ENCODE peak calls at places on chromosomes 7 and 10, in nine cellular contexts. B is HCT116, A is PC-3, P is GM23248, Q is hepatocyte, R is PC-9, M is MM.1S, K is OCI-LY7, U is GM23338. W is an unnamed sample.

GRCh38 chr10:117540640-117541404 is 1.7 kb upstream of the EMX2 start:
- DNase-seq in B (no peak), A (no peak), P (no peak), Q (no peak), R (no peak), M (no peak), K (no peak), U (no peak), W (no peak)

GRCh38 chr7:129805086-129805719 is 147.6 kb downstream of the UBE2H start:
- DNase-seq in B (no peak), A (no peak), P (no peak), Q (no peak), R (no peak), M (no peak), K (no peak), U (no peak), W (no peak)

GRCh38 chr7:114081606-114082425 is 163.0 kb upstream of the PPP1R3A start:
- DNase-seq in B (peak; percentile 56), A (peak; percentile 70), P (peak; percentile 71), Q (peak; percentile 54), R (peak; percentile 41), M (peak; percentile 78), K (no peak), U (peak; percentile 70), W (peak; percentile 57)

GRCh38 chr10:63976538-63976937 is 455.3 kb downstream of the REEP3 start:
- DNase-seq in B (peak; percentile 48), A (peak; percentile 74), P (peak; percentile 63), Q (peak; percentile 66), R (peak; percentile 21), M (peak; percentile 61), K (peak; percentile 37), U (peak; percentile 82), W (peak; percentile 82)

GRCh38 chr7:30556854-30557644 is 37.6 kb upstream of the GARS1 start:
- DNase-seq in B (no peak), A (peak; percentile 49), P (no peak), Q (no peak), R (no peak), M (no peak), K (no peak), U (peak; percentile 80), W (no peak)

GRCh38 chr10:50541317-50541716 is 82.4 kb downstream of the SGMS1 start:
- DNase-seq in B (no peak), A (no peak), P (no peak), Q (no peak), R (no peak), M (no peak), K (no peak), U (no peak), W (no peak)

GRCh38 chr7:140655511-140656408 is 15.1 kb upstream of the DENND2A start:
- DNase-seq in B (no peak), A (no peak), P (no peak), Q (no peak), R (no peak), M (no peak), K (no peak), U (no peak), W (peak; percentile 20)

GRCh38 chr10:52353960-52354394 is 39.9 kb downstream of the DKK1 start:
- DNase-seq in B (no peak), A (peak; percentile 49), P (peak; percentile 68), Q (no peak), R (no peak), M (no peak), K (no peak), U (no peak), W (no peak)

GRCh38 chr10:103499881-103500280 is 6.4 kb downstream of the NEURL1 start:
- DNase-seq in B (no peak), A (no peak), P (peak; percentile 38), Q (no peak), R (no peak), M (no peak), K (no peak), U (no peak), W (no peak)

DNA sequence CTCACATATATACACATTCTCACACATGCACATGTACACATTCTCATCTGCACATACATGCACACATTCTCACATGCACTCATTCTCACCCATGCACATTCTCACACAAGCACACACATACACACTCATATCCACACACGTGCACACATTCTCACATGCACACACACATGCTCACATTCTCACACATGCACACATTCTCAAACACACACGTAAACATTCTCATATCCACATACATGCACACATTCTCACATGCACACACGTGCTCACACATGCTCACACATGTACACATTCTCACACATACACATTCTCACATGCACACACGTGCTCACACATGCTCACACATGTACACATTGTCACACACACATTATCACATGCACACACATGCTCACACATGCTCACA is 260.6 kb downstream of the PTPRN2 start:
- DNase-seq in B (no peak), A (no peak), P (no peak), Q (no peak), R (no peak), M (no peak), K (no peak), U (no peak), W (no peak)
- H3K9me2 ChIP-seq in B (no peaks in the 10 kb centered on the region), A (no peaks in the 10 kb centered on the region), P (no peaks in the 10 kb centered on the region), Q (no peaks in the 10 kb centered on the region), R (no peaks in the 10 kb centered on the region), M (no peaks in the 10 kb centered on the region), K (no peaks in the 10 kb centered on the region), U (no peaks in the 10 kb centered on the region), W (no peaks in the 10 kb centered on the region)

DNA sequence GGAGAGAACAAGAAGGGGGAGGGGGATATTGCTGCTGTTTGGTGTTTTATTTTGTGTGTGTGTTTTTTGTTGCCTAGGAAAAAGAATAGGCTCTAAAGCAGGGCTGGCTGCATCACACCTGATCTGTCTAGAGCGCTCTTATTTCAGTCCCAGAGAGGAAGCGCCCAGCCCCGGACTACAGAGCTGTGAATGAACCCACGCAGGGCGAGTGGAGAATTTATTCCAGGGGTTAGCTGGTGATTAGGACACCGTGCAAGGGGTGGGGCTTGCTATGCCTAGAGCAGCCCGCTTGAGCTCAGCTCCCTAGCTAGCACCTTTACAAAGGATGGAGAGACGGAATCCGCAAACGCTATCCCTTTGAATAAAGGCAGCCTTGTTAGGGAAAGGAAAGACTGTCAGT is 642 bp upstream of the FAM13C start:
- DNase-seq in B (no peak), A (peak; percentile 58), P (peak; percentile 77), Q (peak; percentile 73), R (no peak), M (no peak), K (no peak), U (peak; percentile 81), W (no peak)
- H3K4me3 ChIP-seq in B (no peak overlapping the region), A (peak overlapping the region; percentile 66), P (peak overlapping the region; percentile 79), Q (peak overlapping the region; percentile 20), R (peak overlapping the region; percentile 50), M (peak overlapping the region; percentile 63), K (no peak overlapping the region), U (peak overlapping the region; percentile 64), W (no peak overlapping the region)

GRCh38 chr7:121085922-121086321 is 97.4 kb downstream of the CPED1 start:
- DNase-seq in B (no peak), A (no peak), P (peak; percentile 53), Q (no peak), R (no peak), M (no peak), K (no peak), U (no peak), W (no peak)
- H3K9me2 ChIP-seq in B (no peaks in the 10 kb centered on the region), A (no peaks in the 10 kb centered on the region), P (no peaks in the 10 kb centered on the region), Q (no peaks in the 10 kb centered on the region), R (no peaks in the 10 kb centered on the region), M (no peaks in the 10 kb centered on the region), K (no peaks in the 10 kb centered on the region), U (no peaks in the 10 kb centered on the region), W (no peaks in the 10 kb centered on the region)

GRCh38 chr10:12483996-12484944 is 134.9 kb downstream of the CAMK1D start:
- DNase-seq in B (no peak), A (no peak), P (peak; percentile 16), Q (no peak), R (no peak), M (no peak), K (no peak), U (no peak), W (no peak)
- H3K4me3 ChIP-seq in B (no peak overlapping the region), A (no peak overlapping the region), P (no peak overlapping the region), Q (no peak overlapping the region), R (no peak overlapping the region), M (peak overlapping the region; percentile 44), K (peak overlapping the region; percentile 62), U (no peak overlapping the region), W (no peak overlapping the region)

GRCh38 chr10:28939352-28940157 is 262.2 kb downstream of the BAMBI start:
- DNase-seq in B (no peak), A (no peak), P (peak; percentile 33), Q (peak; percentile 93), R (peak; percentile 35), M (no peak), K (no peak), U (peak; percentile 95), W (peak; percentile 44)
- H3K9me2 ChIP-seq in B (no peaks in the 10 kb centered on the region), A (no peaks in the 10 kb centered on the region), P (no peaks in the 10 kb centered on the region), Q (no peaks in the 10 kb centered on the region), R (no peaks in the 10 kb centered on the region), M (no peaks in the 10 kb centered on the region), K (no peaks in the 10 kb centered on the region), U (no peaks in the 10 kb centered on the region), W (no peaks in the 10 kb centered on the region)

GRCh38 chr10:42867571-42867970 is 85.0 kb downstream of the BMS1 start:
- DNase-seq in B (no peak), A (no peak), P (no peak), Q (no peak), R (no peak), M (no peak), K (no peak), U (no peak), W (no peak)

GRCh38 chr10:42864575-42864974 is 82.0 kb downstream of the BMS1 start:
- DNase-seq in B (peak; percentile 22), A (peak; percentile 26), P (peak; percentile 28), Q (no peak), R (peak; percentile 9), M (no peak), K (peak; percentile 41), U (peak; percentile 36), W (no peak)

GRCh38 chr10:42865716-42866114 is 83.1 kb downstream of the BMS1 start:
- DNase-seq in B (no peak), A (no peak), P (no peak), Q (no peak), R (no peak), M (no peak), K (no peak), U (peak; percentile 8), W (no peak)

GRCh38 chr10:42868530-42868929 is 85.9 kb downstream of the BMS1 start:
- DNase-seq in B (no peak), A (no peak), P (no peak), Q (no peak), R (no peak), M (no peak), K (no peak), U (no peak), W (no peak)

DNA sequence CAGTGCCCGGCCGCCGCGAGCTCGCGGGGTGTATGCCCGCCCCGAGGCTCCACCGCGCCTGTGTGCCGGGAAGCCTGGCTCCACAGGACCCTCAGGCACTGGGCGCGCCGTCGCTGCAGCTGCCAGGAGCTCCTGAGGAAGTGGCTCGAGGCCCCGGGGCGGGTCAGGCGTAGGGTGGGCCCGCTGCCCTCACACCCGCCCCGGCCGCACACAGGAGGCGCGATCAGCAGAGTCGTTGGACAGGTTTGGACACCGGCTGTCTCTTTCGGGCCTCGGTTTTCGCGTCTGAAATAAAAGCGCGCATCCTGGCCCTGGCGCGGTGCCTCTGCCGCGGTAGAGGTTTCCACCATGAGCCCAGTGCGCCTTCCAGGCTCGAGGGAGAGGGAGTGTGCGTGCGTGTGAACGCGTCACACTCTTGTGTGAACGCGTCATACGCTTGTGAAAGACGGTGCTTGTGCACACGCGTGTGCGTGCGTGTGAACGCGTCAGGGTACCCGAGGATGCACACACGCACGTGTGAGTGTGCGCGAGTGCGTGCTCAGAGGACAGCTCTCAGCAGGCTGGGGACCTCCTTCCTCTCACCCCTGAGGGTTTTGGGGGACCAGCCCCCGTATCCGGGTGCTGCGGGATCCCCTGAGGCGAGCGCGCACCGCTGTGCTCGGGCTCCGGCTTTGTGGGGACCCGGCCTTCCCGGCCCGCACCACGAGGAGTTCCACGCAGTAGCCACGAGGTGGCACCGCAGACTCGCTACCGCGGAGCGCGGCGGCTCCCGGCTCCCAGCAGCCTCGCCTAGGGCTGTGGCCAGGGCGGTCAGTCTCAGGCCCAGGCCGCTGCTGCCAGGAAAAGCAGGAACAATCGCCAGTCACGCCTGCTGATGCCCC is 83.8 kb downstream of the BMS1 start:
- DNase-seq in B (peak; percentile 47), A (peak; percentile 78), P (peak; percentile 88), Q (peak; percentile 89), R (peak; percentile 84), M (peak; percentile 10), K (peak; percentile 66), U (peak; percentile 85), W (peak; percentile 64)
- H3K4me3 ChIP-seq in B (no peak overlapping the region), A (peak overlapping the region; percentile 64), P (peak overlapping the region; percentile 47), Q (no peak overlapping the region), R (no peak overlapping the region), M (peak overlapping the region; percentile 33), K (no peak overlapping the region), U (peak overlapping the region; percentile 52), W (no peak overlapping the region)

W was measured in Karpas-422.